ENCODE peak calls at places on chromosomes 13 and 19, in ten cellular contexts. T is activated CD4-positive, alpha-beta T cell treated with anti-CD3 and anti-CD28 coated beads, Interleukin-2, amount 50 U/mL, for 1 hour; V is AG04450; N is A549; X is nephron progenitor cell; B is OCI-LY7; I is PC-9; E is prostate gland; C is NCI-H460; L is stromal cell of bone marrow. J is an unnamed sample.

GRCh38 chr13:100443998-100444328 is 144.6 kb downstream of the GGACT start:
- DNase-seq in T (no peak), V (no peak), N (no peak), X (no peak), B (no peak), I (peak; percentile 18), E (no peak), C (no peak), L (no peak), J (no peak)

GRCh38 chr19:4606921-4607678 is 32.2 kb upstream of the TNFAIP8L1 start:
- DNase-seq in T (no peak), V (no peak), N (no peak), X (peak; percentile 88), B (no peak), I (no peak), E (no peak), C (no peak), L (no peak), J (no peak)

GRCh38 chr13:112670118-112670517 is 19.7 kb upstream of the ATP11A start:
- DNase-seq in T (no peak), V (no peak), N (no peak), X (no peak), B (no peak), I (no peak), E (no peak), C (no peak), L (no peak), J (no peak)

GRCh38 chr19:42301646-42302204 is at the start of gene PRR19:
- DNase-seq in T (no peak), V (no peak), N (no peak), X (no peak), B (peak; percentile 50), I (no peak), E (no peak), C (no peak), L (no peak), J (no peak)

GRCh38 chr13:85170372-85170771 is 628.8 kb downstream of the SLITRK6 start:
- DNase-seq in T (no peak), V (no peak), N (no peak), X (no peak), B (no peak), I (no peak), E (no peak), C (no peak), L (no peak), J (no peak)

GRCh38 chr19:2208975-2209374 is 27.2 kb downstream of the PLEKHJ1 start:
- DNase-seq in T (no peak), V (no peak), N (no peak), X (no peak), B (no peak), I (no peak), E (no peak), C (no peak), L (no peak), J (no peak)

GRCh38 chr13:100530645-100531044 is 57.9 kb downstream of the GGACT start:
- DNase-seq in T (no peak), V (no peak), N (no peak), X (no peak), B (no peak), I (no peak), E (no peak), C (no peak), L (no peak), J (no peak)

GRCh38 chr19:58536852-58537798 is 6.7 kb upstream of the TRIM28 start:
- DNase-seq in T (no peak), V (no peak), N (no peak), X (no peak), B (no peak), I (no peak), E (no peak), C (no peak), L (no peak), J (no peak)

GRCh38 chr19:48698046-48698445 is 2.3 kb downstream of the FUT2 start:
- DNase-seq in T (no peak), V (no peak), N (no peak), X (no peak), B (no peak), I (peak; percentile 58), E (no peak), C (no peak), L (peak; percentile 51), J (no peak)

GRCh38 chr13:48000559-48001126 is 430 bp downstream of the SUCLA2 start:
- DNase-seq in T (no peak), V (no peak), N (peak; percentile 7), X (peak; percentile 51), B (peak; percentile 18), I (no peak), E (peak; percentile 5), C (peak; percentile 2), L (no peak), J (no peak)

GRCh38 chr19:17470204-17470841 is at the start of gene SLC27A1:
- DNase-seq in T (peak; percentile 86), V (peak; percentile 97), N (peak; percentile 96), X (peak; percentile 99), B (peak; percentile 97), I (peak; percentile 99), E (peak; percentile 99), C (peak; percentile 96), L (peak; percentile 99), J (peak; percentile 98)

GRCh38 chr13:47680752-47681151 is 320.3 kb downstream of the SUCLA2 start:
- DNase-seq in T (no peak), V (no peak), N (no peak), X (no peak), B (no peak), I (no peak), E (no peak), C (no peak), L (peak; percentile 17), J (no peak)

GRCh38 chr13:112236539-112237197 is 139.5 kb upstream of the SPACA7 start:
- DNase-seq in T (no peak), V (no peak), N (no peak), X (no peak), B (no peak), I (no peak), E (no peak), C (no peak), L (no peak), J (no peak)

GRCh38 chr19:37943480-37943879 is 36.5 kb downstream of the SIPA1L3 start:
- DNase-seq in T (no peak), V (no peak), N (no peak), X (no peak), B (no peak), I (no peak), E (no peak), C (no peak), L (no peak), J (no peak)

GRCh38 chr19:23914402-23915286 is at the start of gene ZNF726:
- DNase-seq in T (peak; percentile 79), V (peak; percentile 59), N (peak; percentile 89), X (peak; percentile 36), B (peak; percentile 91), I (peak; percentile 82), E (peak; percentile 86), C (no peak), L (peak; percentile 94), J (peak; percentile 88)

GRCh38 chr13:40613192-40613818 is 53.1 kb downstream of the FOXO1 start:
- DNase-seq in T (peak; percentile 43), V (no peak), N (no peak), X (no peak), B (peak; percentile 68), I (no peak), E (peak; percentile 30), C (no peak), L (no peak), J (no peak)

GRCh38 chr19:32830231-32831014 is 39.1 kb downstream of the SLC7A9 start:
- DNase-seq in T (no peak), V (peak; percentile 6), N (no peak), X (no peak), B (no peak), I (peak; percentile 52), E (no peak), C (no peak), L (peak; percentile 30), J (no peak)

GRCh38 chr13:49308977-49309408 is 61.3 kb downstream of the CDADC1 start:
- DNase-seq in T (no peak), V (no peak), N (no peak), X (no peak), B (no peak), I (no peak), E (peak; percentile 57), C (no peak), L (no peak), J (no peak)

GRCh38 chr19:51698296-51698695 is 5.2 kb downstream of the SPACA6 start:
- DNase-seq in T (no peak), V (no peak), N (no peak), X (no peak), B (no peak), I (no peak), E (no peak), C (no peak), L (no peak), J (no peak)

GRCh38 chr13:78430166-78430791 is 173.1 kb downstream of the POU4F1 start:
- DNase-seq in T (no peak), V (no peak), N (no peak), X (peak; percentile 12), B (no peak), I (no peak), E (no peak), C (no peak), L (no peak), J (no peak)

GRCh38 chr19:14073925-14074838 is 1.6 kb downstream of the MISP3 start:
- DNase-seq in T (no peak), V (no peak), N (no peak), X (peak; percentile 37), B (peak; percentile 36), I (peak; percentile 39), E (peak; percentile 42), C (no peak), L (no peak), J (no peak)

GRCh38 chr13:50410921-50411712 is 395.9 kb downstream of the KCNRG start:
- DNase-seq in T (no peak), V (peak; percentile 29), N (peak; percentile 67), X (no peak), B (no peak), I (peak; percentile 79), E (no peak), C (no peak), L (peak; percentile 78), J (no peak)

GRCh38 chr19:52963229-52963760 is 614 bp upstream of the ZNF816 start:
- DNase-seq in T (no peak), V (no peak), N (no peak), X (peak; percentile 52), B (no peak), I (no peak), E (peak; percentile 23), C (no peak), L (no peak), J (no peak)

GRCh38 chr19:46372901-46373572 is 26.1 kb downstream of the PPP5C start:
- DNase-seq in T (no peak), V (no peak), N (peak; percentile 84), X (no peak), B (no peak), I (peak; percentile 47), E (no peak), C (peak; percentile 26), L (no peak), J (no peak)

GRCh38 chr13:30147380-30147779 is 160.0 kb downstream of the KATNAL1 start:
- DNase-seq in T (no peak), V (no peak), N (no peak), X (no peak), B (peak; percentile 47), I (no peak), E (no peak), C (no peak), L (no peak), J (no peak)

GRCh38 chr19:28710278-28710677 is 502.7 kb downstream of the UQCRFS1 start:
- DNase-seq in T (no peak), V (peak; percentile 20), N (peak; percentile 79), X (peak; percentile 21), B (peak; percentile 76), I (no peak), E (no peak), C (peak; percentile 38), L (peak; percentile 49), J (peak; percentile 43)

GRCh38 chr13:86051134-86052103 is 252.2 kb upstream of the SLITRK6 start:
- DNase-seq in T (no peak), V (no peak), N (peak; percentile 30), X (no peak), B (no peak), I (peak; percentile 55), E (no peak), C (no peak), L (no peak), J (no peak)